ENCODE peak calls at places on chromosomes 1 and 21, in nine cellular contexts. P, O, E, G, Z, V, W, X and Q are unnamed samples. For H3K36me3, the result is how much of the 10 kb centered on the place peaks cover.

GRCh38 chr1:113928129-113928949 is 785 bp upstream of the HIPK1 start:
- DNase-seq in P (peak), O (no peak), E (no peak), G (no peak), Z (peak), V (no peak), W (no peak), X (no peak), Q (no peak)

GRCh38 chr1:97423397-97423796 is 497.4 kb downstream of the DPYD start:
- DNase-seq in P (no peak), O (no peak), E (no peak), G (no peak), Z (no peak), V (no peak), W (no peak), X (no peak), Q (no peak)

GRCh38 chr1:182752077-182752826 is 37.3 kb upstream of the NPL start:
- DNase-seq in P (no peak), O (no peak), E (no peak), G (peak), Z (no peak), V (no peak), W (no peak), X (no peak), Q (no peak)

GRCh38 chr1:30048905-30049304 is 674.5 kb downstream of the MATN1 start:
- DNase-seq in P (no peak), O (no peak), E (no peak), G (no peak), Z (no peak), V (no peak), W (no peak), X (no peak), Q (no peak)

GRCh38 chr1:198838022-198838342 is 199.1 kb downstream of the PTPRC start:
- DNase-seq in P (peak), O (no peak), E (no peak), G (no peak), Z (no peak), V (no peak), W (no peak), X (no peak), Q (no peak)

GRCh38 chr1:177385760-177386698 is 215.3 kb downstream of the BRINP2 start:
- DNase-seq in P (peak), O (no peak), E (no peak), G (no peak), Z (no peak), V (no peak), W (no peak), X (no peak), Q (no peak)

GRCh38 chr1:43590389-43590788 is 59.6 kb upstream of the KDM4A start:
- DNase-seq in P (no peak), O (no peak), E (no peak), G (no peak), Z (no peak), V (no peak), W (no peak), X (no peak), Q (peak)

GRCh38 chr1:100752806-100753205 is 33.3 kb downstream of the VCAM1 start:
- DNase-seq in P (no peak), O (no peak), E (no peak), G (no peak), Z (no peak), V (no peak), W (no peak), X (no peak), Q (no peak)

GRCh38 chr1:246005067-246005466 is 502.0 kb downstream of the SMYD3 start:
- DNase-seq in P (peak), O (no peak), E (no peak), G (no peak), Z (peak), V (no peak), W (no peak), X (no peak), Q (no peak)

GRCh38 chr1:203462878-203463277 is 12.7 kb upstream of the PRELP start:
- DNase-seq in P (peak), O (no peak), E (peak), G (no peak), Z (peak), V (no peak), W (no peak), X (peak), Q (no peak)

GRCh38 chr21:27572681-27573080 is 605.8 kb upstream of the ADAMTS5 start:
- DNase-seq in P (peak), O (no peak), E (no peak), G (no peak), Z (peak), V (no peak), W (no peak), X (no peak), Q (no peak)

GRCh38 chr1:78475888-78476610 is 14.7 kb upstream of the PTGFR start:
- DNase-seq in P (peak), O (no peak), E (no peak), G (no peak), Z (peak), V (no peak), W (no peak), X (no peak), Q (no peak)

GRCh38 chr1:244833734-244834595 is 1.5 kb upstream of the COX20 start:
- DNase-seq in P (peak), O (peak), E (no peak), G (peak), Z (peak), V (peak), W (peak), X (peak), Q (peak)

GRCh38 chr21:41138711-41139110 is 29.2 kb upstream of the BACE2 start:
- DNase-seq in P (no peak), O (no peak), E (no peak), G (no peak), Z (no peak), V (no peak), W (no peak), X (no peak), Q (no peak)

GRCh38 chr21:41137401-41137800 is 30.6 kb upstream of the BACE2 start:
- DNase-seq in P (no peak), O (no peak), E (no peak), G (no peak), Z (no peak), V (no peak), W (no peak), X (no peak), Q (no peak)

GRCh38 chr21:41136286-41136685 is 31.7 kb upstream of the BACE2 start:
- DNase-seq in P (no peak), O (no peak), E (no peak), G (no peak), Z (no peak), V (no peak), W (no peak), X (no peak), Q (no peak)

GRCh38 chr21:41139275-41139674 is 28.7 kb upstream of the BACE2 start:
- DNase-seq in P (no peak), O (no peak), E (no peak), G (no peak), Z (no peak), V (no peak), W (no peak), X (no peak), Q (no peak)

GRCh38 chr21:41137889-41138288 is 30.1 kb upstream of the BACE2 start:
- DNase-seq in P (no peak), O (no peak), E (no peak), G (no peak), Z (no peak), V (no peak), W (no peak), X (no peak), Q (no peak)
- H3K4me3 ChIP-seq in P (no peak), O (no peak), E (no peak), G (no peak), Z (no peak), V (no peak), W (no peak), X (no peak), Q (no peak)

DNA sequence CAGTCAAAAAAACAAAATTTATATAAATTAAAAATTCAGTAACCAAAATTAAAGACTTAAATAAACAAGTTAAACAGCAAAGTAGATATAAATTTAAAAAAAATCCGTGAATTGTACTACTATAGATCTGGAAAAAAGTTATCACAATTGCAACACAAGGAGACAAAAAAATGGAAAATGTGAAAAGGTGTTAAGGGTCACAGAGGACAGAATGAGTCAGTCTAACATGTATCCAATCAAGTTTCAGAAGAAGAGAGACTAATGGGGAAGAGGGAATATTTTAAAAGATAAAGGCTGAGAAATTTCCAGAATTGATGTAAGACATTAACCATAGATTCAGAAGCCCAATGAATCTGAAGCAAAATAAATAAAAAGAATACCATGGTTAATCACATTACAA is 46.0 kb downstream of the USP24 start:
- DNase-seq in P (no peak), O (no peak), E (no peak), G (no peak), Z (no peak), V (no peak), W (no peak), X (no peak), Q (no peak)
- H3K36me3 ChIP-seq in P (under half), O (under half), E (under half), G (under half), Z (half or more), V (under half), W (under half), X (under half), Q (under half)

DNA sequence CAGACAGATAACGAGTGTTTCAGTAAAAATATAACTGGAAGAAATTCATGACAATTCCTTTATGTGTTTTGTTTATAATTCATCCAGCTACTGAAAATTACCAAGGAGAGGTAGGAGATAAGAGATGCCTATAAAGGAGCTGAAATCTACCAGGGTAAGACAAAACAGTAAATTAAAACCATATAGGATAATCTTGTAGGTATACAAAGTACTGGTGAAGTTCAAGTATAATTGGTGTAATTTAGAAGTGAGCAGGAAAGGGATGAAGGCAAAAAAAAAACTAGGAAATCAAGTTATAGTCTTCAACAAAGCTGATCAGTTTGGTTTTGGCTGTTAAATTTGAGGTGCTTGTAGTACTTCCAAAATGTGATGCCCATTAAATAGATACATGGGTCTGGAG is 1.2 kb upstream of the WARS2 start:
- DNase-seq in P (no peak), O (no peak), E (no peak), G (no peak), Z (no peak), V (no peak), W (no peak), X (no peak), Q (no peak)
- H3K4me3 ChIP-seq in P (peak), O (peak), E (no peak), G (peak), Z (peak), V (no peak), W (no peak), X (no peak), Q (no peak)

GRCh38 chr1:117061986-117062415 is 1.9 kb downstream of the TTF2 start:
- DNase-seq in P (peak), O (no peak), E (no peak), G (no peak), Z (peak), V (no peak), W (no peak), X (no peak), Q (no peak)

GRCh38 chr1:117058810-117059209 is 1.3 kb upstream of the TTF2 start:
- DNase-seq in P (peak), O (no peak), E (no peak), G (no peak), Z (no peak), V (no peak), W (no peak), X (no peak), Q (no peak)

GRCh38 chr1:117059334-117059677 is 820 bp upstream of the TTF2 start:
- DNase-seq in P (peak), O (no peak), E (no peak), G (no peak), Z (no peak), V (no peak), W (peak), X (peak), Q (no peak)

GRCh38 chr1:117060441-117061317 is 553 bp downstream of the TTF2 start:
- DNase-seq in P (peak), O (no peak), E (no peak), G (no peak), Z (peak), V (no peak), W (no peak), X (no peak), Q (peak)

GRCh38 chr1:117059678-117060440 is at the start of gene TTF2:
- DNase-seq in P (peak), O (peak), E (peak), G (peak), Z (peak), V (peak), W (peak), X (peak), Q (peak)
- H3K36me3 ChIP-seq in P (under half), O (under half), E (under half), G (under half), Z (under half), V (under half), W (under half), X (under half), Q (under half)

DNA sequence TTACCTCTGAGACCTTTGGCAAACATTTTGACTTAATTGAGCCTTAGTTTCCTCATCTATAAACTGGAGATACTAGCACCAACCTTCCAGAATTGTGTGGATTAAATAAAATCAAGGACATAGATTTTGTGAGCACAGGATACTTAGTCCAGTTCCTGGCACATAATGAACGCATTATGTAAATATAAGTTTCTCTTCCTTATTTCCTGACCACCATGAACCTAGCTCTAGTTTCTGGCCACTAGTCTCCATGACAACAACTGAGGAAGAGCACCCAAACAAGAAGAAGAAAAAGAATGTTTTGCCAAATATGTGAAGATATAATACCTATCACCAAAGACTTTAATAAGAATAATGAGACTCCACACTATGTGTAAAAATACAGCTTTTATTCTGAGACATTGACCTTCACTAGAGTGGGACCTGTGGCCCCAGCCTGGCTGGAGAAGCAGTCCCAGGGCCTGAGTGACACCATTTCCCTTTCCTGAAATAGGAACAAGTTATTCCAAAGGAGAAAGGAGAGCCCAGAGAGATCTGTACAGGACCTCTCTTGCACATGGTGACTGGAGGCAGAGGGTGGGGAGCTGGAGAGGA is 894 bp upstream of the USF1 start:
- DNase-seq in P (no peak), O (no peak), E (no peak), G (no peak), Z (no peak), V (no peak), W (no peak), X (no peak), Q (no peak)
- H3K4me3 ChIP-seq in P (peak), O (peak), E (peak), G (peak), Z (peak), V (peak), W (no peak), X (peak), Q (peak)

DNA sequence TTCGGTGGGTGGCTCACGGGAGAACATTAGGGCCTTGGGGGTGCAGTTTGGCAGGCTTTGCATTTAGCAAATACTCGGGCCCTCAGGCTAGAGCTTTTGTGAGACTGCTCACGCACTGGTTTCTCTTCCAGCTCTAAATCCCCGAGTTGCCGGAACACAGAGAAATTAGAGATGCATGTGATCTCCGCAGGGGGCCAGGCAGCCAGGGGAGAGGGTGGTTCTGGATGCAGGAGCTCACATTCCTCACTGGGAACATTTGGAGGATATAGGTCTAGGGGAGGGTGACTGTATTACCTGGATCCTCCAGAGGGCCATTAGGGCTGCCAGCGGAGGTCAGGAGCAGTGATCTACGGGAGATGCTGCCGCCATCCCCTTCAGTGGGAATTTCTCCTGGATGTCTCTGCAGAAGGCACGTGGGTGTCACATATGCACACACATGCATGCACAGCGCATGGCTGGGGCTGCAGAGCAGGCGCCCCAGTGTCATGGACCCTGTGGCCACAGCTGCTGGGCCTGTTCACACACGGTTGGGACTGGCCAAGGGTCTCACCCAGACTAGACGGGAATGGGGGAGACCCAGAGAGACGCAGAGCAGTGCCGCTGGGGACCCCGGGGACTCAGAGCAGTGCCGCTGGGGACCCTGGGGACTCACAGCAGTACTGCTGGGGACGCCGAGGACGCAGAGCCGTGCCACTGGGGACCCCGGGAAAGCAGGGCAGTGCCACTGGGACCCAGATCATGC is 258.6 kb downstream of the CAMTA1 start:
- DNase-seq in P (no peak), O (no peak), E (no peak), G (no peak), Z (no peak), V (no peak), W (no peak), X (no peak), Q (peak)
- H3K36me3 ChIP-seq in P (under half), O (under half), E (under half), G (under half), Z (under half), V (under half), W (under half), X (under half), Q (under half)

GRCh38 chr1:150562384-150563339 is 13.5 kb downstream of the ADAMTSL4 start:
- DNase-seq in P (peak), O (no peak), E (no peak), G (no peak), Z (peak), V (no peak), W (no peak), X (peak), Q (peak)
- H3K4me3 ChIP-seq in P (peak), O (peak), E (peak), G (peak), Z (peak), V (peak), W (no peak), X (peak), Q (peak)

GRCh38 chr1:94503153-94503552 is 38.4 kb downstream of the F3 start:
- DNase-seq in P (no peak), O (no peak), E (no peak), G (no peak), Z (no peak), V (no peak), W (no peak), X (no peak), Q (no peak)

GRCh38 chr1:94496076-94496755 is 45.3 kb downstream of the F3 start:
- DNase-seq in P (no peak), O (no peak), E (no peak), G (no peak), Z (no peak), V (no peak), W (no peak), X (no peak), Q (no peak)

GRCh38 chr1:94501426-94501825 is 40.1 kb downstream of the F3 start:
- DNase-seq in P (no peak), O (no peak), E (peak), G (no peak), Z (no peak), V (no peak), W (no peak), X (no peak), Q (no peak)

GRCh38 chr1:94504601-94505000 is 37.0 kb downstream of the F3 start:
- DNase-seq in P (no peak), O (no peak), E (no peak), G (no peak), Z (no peak), V (no peak), W (no peak), X (no peak), Q (no peak)

DNA sequence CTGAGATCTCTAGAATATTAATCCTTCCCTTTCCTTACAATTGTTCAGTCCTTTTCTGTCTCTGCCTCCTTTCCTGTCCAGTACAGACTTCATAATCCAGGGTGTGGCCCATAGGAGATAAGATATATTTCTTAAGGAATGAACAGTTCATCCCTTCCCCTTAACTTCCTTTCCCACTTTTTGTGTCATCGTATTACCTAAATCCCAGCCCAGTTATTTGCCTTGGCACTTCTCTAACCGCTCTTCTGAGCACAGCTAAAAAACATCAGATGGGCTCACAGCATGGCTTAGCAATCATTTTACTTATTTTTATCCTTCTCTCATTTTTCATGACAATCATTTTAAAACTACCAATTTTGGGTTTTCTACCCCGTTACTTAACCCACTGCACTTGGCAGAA is 39.6 kb downstream of the F3 start:
- DNase-seq in P (no peak), O (no peak), E (no peak), G (no peak), Z (no peak), V (no peak), W (no peak), X (no peak), Q (no peak)
- H3K36me3 ChIP-seq in P (under half), O (under half), E (under half), G (half or more), Z (half or more), V (under half), W (under half), X (under half), Q (under half)